ENCODE peak calls at places on chromosomes 3 and 15, in seven cellular contexts. M, V, R, X, C, J and K are unnamed samples.

GRCh38 chr3:192825657-192826200 is 91.9 kb downstream of the MB21D2 start:
- DNase-seq in J (peak; percentile 29), V (no peak), C (no peak), M (no peak), R (peak; percentile 26), X (peak; percentile 69), K (peak; percentile 42)

GRCh38 chr15:31197497-31198414 is 96.2 kb upstream of the TRPM1 start:
- DNase-seq in C (peak; percentile 84), J (peak; percentile 11), M (peak; percentile 15), R (peak; percentile 63), X (no peak), V (peak; percentile 84), K (peak; percentile 65)

GRCh38 chr15:72358532-72359180 is 17.2 kb downstream of the HEXA start:
- DNase-seq in C (no peak), X (peak; percentile 85), J (peak; percentile 29), V (no peak), R (no peak), M (no peak), K (no peak)

GRCh38 chr3:45119824-45120614 is 26.2 kb downstream of the CDCP1 start:
- DNase-seq in V (no peak), X (peak; percentile 36), R (no peak), J (no peak), C (no peak), M (no peak), K (no peak)

GRCh38 chr3:161171639-161172552 is 49.2 kb upstream of the NMD3 start:
- DNase-seq in M (no peak), X (no peak), V (no peak), J (peak; percentile 46), R (peak; percentile 63), C (no peak), K (peak; percentile 60)

GRCh38 chr3:137768361-137769320 is 4.5 kb downstream of the SOX14 start:
- DNase-seq in V (peak; percentile 72), M (no peak), X (no peak), R (peak; percentile 56), J (no peak), C (peak; percentile 74), K (peak; percentile 64)

GRCh38 chr3:31132132-31132769 is 237.8 kb upstream of the GADL1 start:
- DNase-seq in J (peak; percentile 53), X (peak; percentile 53), R (peak; percentile 75), V (no peak), M (peak; percentile 15), C (no peak), K (peak; percentile 70)

GRCh38 chr3:24523988-24524727 is 29.5 kb upstream of the THRB start:
- DNase-seq in M (no peak), X (no peak), R (no peak), V (no peak), J (no peak), C (no peak), K (no peak)

GRCh38 chr3:87503901-87504498 is 227.6 kb upstream of the POU1F1 start:
- DNase-seq in R (peak; percentile 82), J (peak; percentile 43), V (peak; percentile 26), X (peak; percentile 36), M (peak; percentile 23), C (no peak), K (peak; percentile 78)

GRCh38 chr3:81998139-81998755 is 236.8 kb upstream of the GBE1 start:
- DNase-seq in C (no peak), X (peak; percentile 5), V (no peak), R (no peak), M (no peak), J (peak; percentile 1), K (no peak)

GRCh38 chr3:156681003-156681402 is 6.6 kb downstream of the TIPARP start:
- DNase-seq in V (peak; percentile 46), X (peak; percentile 83), C (no peak), M (peak; percentile 18), R (peak; percentile 99), J (peak; percentile 98), K (peak; percentile 97)

GRCh38 chr3:13401149-13401548 is 19.0 kb downstream of the NUP210 start:
- DNase-seq in M (no peak), R (no peak), C (no peak), V (no peak), J (no peak), X (no peak), K (no peak)

GRCh38 chr15:99155961-99156443 is 51.1 kb downstream of the SYNM start:
- DNase-seq in C (no peak), V (no peak), R (peak; percentile 58), M (no peak), J (no peak), X (peak; percentile 65), K (peak; percentile 81)

GRCh38 chr3:64134882-64135281 is 90.4 kb downstream of the PRICKLE2 start:
- DNase-seq in R (no peak), M (no peak), C (no peak), X (no peak), J (no peak), V (no peak), K (no peak)

GRCh38 chr3:179734497-179735281 is 81.8 kb downstream of the USP13 start:
- DNase-seq in R (peak; percentile 66), X (no peak), M (no peak), C (no peak), V (no peak), J (no peak), K (no peak)

GRCh38 chr15:83700082-83700481 is 46.2 kb downstream of the ADAMTSL3 start:
- DNase-seq in R (no peak), C (no peak), J (no peak), V (no peak), M (no peak), X (no peak), K (no peak)

GRCh38 chr3:126542340-126543241 is 16.1 kb downstream of the C3orf22 start:
- DNase-seq in C (peak; percentile 44), M (no peak), V (peak; percentile 46), J (no peak), X (no peak), R (no peak), K (no peak)

GRCh38 chr3:149371001-149371722 is 6.3 kb downstream of the TM4SF1 start:
- DNase-seq in X (peak; percentile 72), J (peak; percentile 77), M (no peak), C (no peak), V (no peak), R (peak; percentile 71), K (no peak)

GRCh38 chr15:40763801-40764765 is at the start of gene GCHFR:
- DNase-seq in R (peak; percentile 63), X (peak; percentile 47), C (peak; percentile 86), M (peak; percentile 42), J (peak; percentile 85), V (peak; percentile 85), K (peak; percentile 73)

GRCh38 chr15:59165726-59166125 is 40.9 kb upstream of the LDHAL6B start:
- DNase-seq in C (no peak), M (no peak), J (no peak), X (no peak), R (no peak), V (no peak), K (no peak)

GRCh38 chr3:181613191-181613590 is 98.5 kb upstream of the SOX2 start:
- DNase-seq in V (no peak), X (no peak), C (no peak), R (no peak), M (no peak), J (no peak), K (no peak)

GRCh38 chr15:63909819-63910437 is 76.2 kb upstream of the HERC1 start:
- DNase-seq in M (no peak), J (peak; percentile 23), R (no peak), V (no peak), X (peak; percentile 53), C (no peak), K (no peak)

GRCh38 chr15:40338041-40338657 is 2.6 kb downstream of the CCDC9B start:
- DNase-seq in X (peak; percentile 60), M (peak; percentile 62), J (peak; percentile 76), R (peak; percentile 66), V (peak; percentile 89), C (peak; percentile 93), K (peak; percentile 91)

GRCh38 chr3:127452321-127452821 is 138.2 kb downstream of the TPRA1 start:
- DNase-seq in C (no peak), J (no peak), V (peak; percentile 58), X (no peak), R (peak; percentile 81), M (no peak), K (no peak)

GRCh38 chr3:20422391-20422790 is 236.4 kb upstream of the SGO1 start:
- DNase-seq in C (no peak), X (no peak), J (no peak), R (no peak), M (no peak), V (no peak), K (no peak)

DNA sequence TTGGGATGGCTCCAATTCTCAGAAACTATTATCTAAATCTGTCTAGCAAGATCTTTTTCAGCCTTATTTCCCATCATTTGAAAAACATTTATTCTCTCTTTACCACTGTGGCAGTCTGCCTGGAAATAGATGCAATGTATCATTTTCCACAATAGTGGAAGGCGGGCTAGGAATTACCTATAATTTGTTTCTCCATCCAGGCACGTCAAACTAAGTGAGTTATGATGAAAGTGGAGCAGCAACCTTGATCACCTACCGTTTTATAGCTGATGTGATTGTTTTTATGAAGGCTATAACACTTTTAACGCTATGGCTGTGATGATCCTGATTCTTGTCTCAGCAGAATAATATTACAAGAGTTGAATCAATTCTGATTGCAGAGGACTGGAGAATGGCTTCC is 231.4 kb upstream of the SGO1 start:
- DNase-seq in J (no peak), V (no peak), R (peak; percentile 28), C (no peak), X (no peak), M (no peak), K (no peak)
- H3K23ac ChIP-seq in J (no peak overlapping the region), V (no peak overlapping the region), R (no peak overlapping the region), C (no peak overlapping the region), X (no peak overlapping the region), M (no peak overlapping the region), K (no peak overlapping the region)

GRCh38 chr3:11167590-11167989 is 13.3 kb downstream of the HRH1 start:
- DNase-seq in C (no peak), V (no peak), M (no peak), X (no peak), R (no peak), J (no peak), K (no peak)

GRCh38 chr3:11168406-11168805 is 14.1 kb downstream of the HRH1 start:
- DNase-seq in M (no peak), J (no peak), X (no peak), C (no peak), R (no peak), V (no peak), K (no peak)

GRCh38 chr3:11162401-11163345 is 8.4 kb downstream of the HRH1 start:
- DNase-seq in X (no peak), J (no peak), M (no peak), C (no peak), R (no peak), V (no peak), K (no peak)

GRCh38 chr3:11168881-11169805 is 14.8 kb downstream of the HRH1 start:
- DNase-seq in R (no peak), J (peak; percentile 45), X (peak; percentile 67), V (no peak), M (no peak), C (no peak), K (no peak)

GRCh38 chr3:11165457-11165856 is 11.2 kb downstream of the HRH1 start:
- DNase-seq in J (no peak), R (no peak), C (no peak), X (no peak), M (no peak), V (no peak), K (no peak)
- H3K4ac ChIP-seq in J (no peak overlapping the region), R (no peak overlapping the region), C (no peak overlapping the region), X (no peak overlapping the region), M (no peak overlapping the region), V (no peak overlapping the region), K (no peak overlapping the region)

GRCh38 chr3:3201584-3201983 is 22.1 kb upstream of the CRBN start:
- DNase-seq in J (no peak), C (no peak), R (peak; percentile 67), X (no peak), M (no peak), V (no peak), K (peak; percentile 47)
- H3K23ac ChIP-seq in J (no peak overlapping the region), C (no peak overlapping the region), R (no peak overlapping the region), X (no peak overlapping the region), M (no peak overlapping the region), V (no peak overlapping the region), K (no peak overlapping the region)

GRCh38 chr3:53350652-53351051 is 3.3 kb upstream of the DCP1A start:
- DNase-seq in V (peak; percentile 41), R (peak; percentile 78), X (peak; percentile 18), C (peak; percentile 43), J (peak; percentile 73), M (no peak), K (peak; percentile 83)
- H3K4ac ChIP-seq in V (no peak overlapping the region), R (no peak overlapping the region), X (no peak overlapping the region), C (no peak overlapping the region), J (no peak overlapping the region), M (no peak overlapping the region), K (no peak overlapping the region)